ENCODE peak calls at places on chromosomes 3 and 15, in nine cellular contexts. D is T-helper 9 cell; K is activated T-cell treated with anti-CD3 and anti-CD28 coated beads, Interleukin-2, amount 50 U/mL, for 48 hours; J is neural crest cell; O is GDM1; F is activated B cell treated with CpG ODN at 0.5 μM for 24 hours; X is stimulated activated CD4-positive, alpha-beta T cell treated with anti-CD3 and anti-CD28 coated beads, TNF-alpha, amount 100 ng/mL, for 4 hours; S is Panc1; G is HT1080. A is an unnamed sample.

GRCh38 chr3:191051037-191051436 is 148.0 kb upstream of the OSTN start:
- DNase-seq in X (no peak), S (no peak), K (no peak), D (no peak), G (peak; percentile 49), F (no peak), J (no peak), O (no peak), A (peak; percentile 50)

GRCh38 chr3:119360046-119360445 is 65.9 kb downstream of the ARHGAP31 start:
- DNase-seq in F (no peak), S (no peak), O (no peak), J (no peak), D (no peak), G (no peak), K (no peak), X (no peak), A (no peak)

GRCh38 chr3:37291275-37291700 is 116.9 kb upstream of the LRRFIP2 start:
- DNase-seq in D (no peak), O (no peak), J (no peak), F (no peak), G (peak; percentile 88), X (no peak), S (peak; percentile 22), K (no peak), A (peak; percentile 52)

GRCh38 chr15:92714071-92714456 is 58.5 kb upstream of the FAM174B start:
- DNase-seq in G (no peak), K (no peak), X (no peak), S (no peak), O (peak; percentile 16), J (no peak), D (no peak), F (no peak), A (peak; percentile 36)

GRCh38 chr3:97264180-97264579 is 449.8 kb downstream of the EPHA6 start:
- DNase-seq in K (no peak), O (no peak), F (no peak), X (no peak), J (no peak), S (no peak), D (no peak), G (no peak), A (no peak)

GRCh38 chr15:89360294-89360971 is 25.8 kb upstream of the POLG start:
- DNase-seq in J (no peak), F (no peak), S (no peak), X (no peak), D (no peak), O (no peak), G (no peak), K (no peak), A (no peak)

GRCh38 chr3:175535351-175535750 is 676.2 kb downstream of the NAALADL2 start:
- DNase-seq in X (no peak), S (no peak), D (no peak), O (no peak), F (no peak), J (no peak), K (no peak), G (no peak), A (peak; percentile 2)

GRCh38 chr3:145557405-145557804 is 603.6 kb downstream of the PLOD2 start:
- DNase-seq in O (no peak), J (no peak), F (no peak), X (no peak), S (no peak), K (no peak), G (peak; percentile 7), D (no peak), A (no peak)

GRCh38 chr3:123089611-123090301 is 22.9 kb downstream of the PDIA5 start:
- DNase-seq in K (no peak), G (no peak), O (no peak), D (no peak), X (no peak), F (no peak), S (no peak), J (no peak), A (peak; percentile 68)

GRCh38 chr3:124787490-124788195 is 57.4 kb downstream of the UMPS start:
- DNase-seq in J (no peak), O (no peak), F (no peak), K (no peak), G (no peak), S (no peak), D (no peak), X (no peak), A (peak; percentile 45)

GRCh38 chr3:82462977-82463376 is 701.5 kb upstream of the GBE1 start:
- DNase-seq in X (no peak), K (no peak), O (no peak), J (no peak), F (no peak), S (no peak), G (no peak), D (no peak), A (no peak)

GRCh38 chr15:90401499-90401898 is 13.5 kb downstream of the IQGAP1 start:
- DNase-seq in G (no peak), O (no peak), D (no peak), F (no peak), K (no peak), X (no peak), J (no peak), S (no peak), A (no peak)

GRCh38 chr3:53766706-53767105 is 79.5 kb downstream of the CHDH start:
- DNase-seq in F (no peak), D (no peak), X (no peak), S (no peak), J (no peak), O (no peak), G (no peak), K (no peak), A (no peak)

GRCh38 chr3:1942751-1943150 is 155.9 kb upstream of the CNTN4 start:
- DNase-seq in K (no peak), O (no peak), F (no peak), S (no peak), D (no peak), J (no peak), G (peak; percentile 58), X (no peak), A (no peak)

GRCh38 chr3:120180731-120181412 is 86.6 kb upstream of the GSK3B start:
- DNase-seq in O (no peak), X (no peak), G (no peak), J (no peak), S (no peak), K (no peak), D (no peak), F (no peak), A (no peak)

GRCh38 chr3:101070260-101071121 is 77.3 kb upstream of the ABI3BP start:
- DNase-seq in D (peak; percentile 31), O (peak; percentile 23), S (no peak), X (peak; percentile 2), J (peak; percentile 18), G (peak; percentile 29), F (peak; percentile 32), K (peak; percentile 70), A (peak; percentile 27)

GRCh38 chr3:15610083-15610482 is 8.5 kb downstream of the BTD start:
- DNase-seq in S (no peak), G (peak; percentile 91), K (no peak), X (no peak), F (no peak), D (no peak), O (no peak), J (no peak), A (peak; percentile 97)

GRCh38 chr15:31297880-31298456 is 28.7 kb upstream of the KLF13 start:
- DNase-seq in S (no peak), G (no peak), F (no peak), J (no peak), X (no peak), O (no peak), K (no peak), D (no peak), A (no peak)

A was measured in renal cortical epithelial cell.